ENCODE peak calls at places on chromosomes 2 and 18, in four cellular contexts. One of them, this sample, is unnamed.

GRCh38 chr2:105814291-105814940 is 69.7 kb downstream of the NCK2 start:
- DNase-seq in NCI-H187 treated with DMSO at 0.1 percent for 48 hours: no peak
- DNase-seq in A549: no peak
- DNase-seq in neuronal stem cell: no peak
- DNase-seq in this sample: no peak

GRCh38 chr2:1248187-1248586 is 165.1 kb upstream of the TPO start:
- DNase-seq in A549: no peak
- DNase-seq in NCI-H187 treated with DMSO at 0.1 percent for 48 hours: no peak
- DNase-seq in neuronal stem cell: no peak
- DNase-seq in this sample: no peak

GRCh38 chr2:139492301-139492700 is 712.1 kb upstream of the NXPH2 start:
- DNase-seq in neuronal stem cell: no peak
- DNase-seq in A549: no peak
- DNase-seq in NCI-H187 treated with DMSO at 0.1 percent for 48 hours: no peak
- DNase-seq in this sample: no peak

GRCh38 chr18:69785466-69785865 is 162.2 kb downstream of the CD226 start:
- DNase-seq in NCI-H187 treated with DMSO at 0.1 percent for 48 hours: no peak
- DNase-seq in neuronal stem cell: no peak
- DNase-seq in A549: no peak
- DNase-seq in this sample: no peak

GRCh38 chr2:62305421-62306176 is 109.7 kb downstream of the B3GNT2 start:
- DNase-seq in A549: no peak
- DNase-seq in neuronal stem cell: no peak
- DNase-seq in NCI-H187 treated with DMSO at 0.1 percent for 48 hours: no peak
- DNase-seq in this sample: no peak

GRCh38 chr2:238106698-238107524 is 6.8 kb downstream of the ESPNL start:
- DNase-seq in NCI-H187 treated with DMSO at 0.1 percent for 48 hours: no peak
- DNase-seq in neuronal stem cell: no peak
- DNase-seq in A549: no peak
- DNase-seq in this sample: no peak

GRCh38 chr2:216205486-216205885 is 96.3 kb downstream of the XRCC5 start:
- DNase-seq in A549: no peak
- DNase-seq in neuronal stem cell: no peak
- DNase-seq in NCI-H187 treated with DMSO at 0.1 percent for 48 hours: no peak
- DNase-seq in this sample: no peak

GRCh38 chr18:48167901-48168300 is 237.4 kb upstream of the SMAD2 start:
- DNase-seq in neuronal stem cell: no peak
- DNase-seq in A549: no peak
- DNase-seq in NCI-H187 treated with DMSO at 0.1 percent for 48 hours: no peak
- DNase-seq in this sample: no peak

GRCh38 chr2:72925328-72925943 is 8.1 kb downstream of the EMX1 start:
- DNase-seq in neuronal stem cell: no peak
- DNase-seq in A549: no peak
- DNase-seq in NCI-H187 treated with DMSO at 0.1 percent for 48 hours: no peak
- DNase-seq in this sample: no peak

GRCh38 chr2:8927510-8928456 is 75.7 kb downstream of the MBOAT2 start:
- DNase-seq in NCI-H187 treated with DMSO at 0.1 percent for 48 hours: no peak
- DNase-seq in A549: no peak
- DNase-seq in neuronal stem cell: no peak
- DNase-seq in this sample: no peak

GRCh38 chr2:24454258-24454657 is 36.8 kb upstream of the NCOA1 start:
- DNase-seq in A549: no peak
- DNase-seq in NCI-H187 treated with DMSO at 0.1 percent for 48 hours: no peak
- DNase-seq in neuronal stem cell: no peak
- DNase-seq in this sample: no peak

GRCh38 chr2:219058541-219059374 is 2.0 kb downstream of the IHH start:
- DNase-seq in A549: no peak
- DNase-seq in neuronal stem cell: no peak
- DNase-seq in NCI-H187 treated with DMSO at 0.1 percent for 48 hours: no peak
- DNase-seq in this sample: no peak

GRCh38 chr2:6977095-6977777 is 60.0 kb downstream of the RNF144A start:
- DNase-seq in neuronal stem cell: no peak
- DNase-seq in A549: peak; percentile 9
- DNase-seq in NCI-H187 treated with DMSO at 0.1 percent for 48 hours: no peak
- DNase-seq in this sample: no peak

GRCh38 chr2:151071382-151071781 is 190.3 kb downstream of the RBM43 start:
- DNase-seq in NCI-H187 treated with DMSO at 0.1 percent for 48 hours: no peak
- DNase-seq in neuronal stem cell: no peak
- DNase-seq in A549: peak; percentile 35
- DNase-seq in this sample: no peak

This sample was measured in NCI-H460.